ENCODE peak calls at places on chromosomes 2 and 18, in eight cellular contexts. One of them, this sample, is unnamed.

GRCh38 chr2:32937602-32938450 is 8.9 kb upstream of the LTBP1 start:
- DNase-seq in lower lobe of right lung: no peak
- DNase-seq in AG09309: no peak
- DNase-seq in AG04450: no peak
- DNase-seq in CD4-positive, alpha-beta T cell: no peak
- DNase-seq in bronchial epithelial cell: peak; percentile 65
- DNase-seq in tibial artery: no peak
- DNase-seq in natural killer cell: no peak
- DNase-seq in this sample: no peak

GRCh38 chr2:240568678-240569522 is 616 bp downstream of the RNPEPL1 start:
- DNase-seq in natural killer cell: peak; percentile 64
- DNase-seq in tibial artery: peak; percentile 74
- DNase-seq in bronchial epithelial cell: no peak
- DNase-seq in AG09309: no peak
- DNase-seq in lower lobe of right lung: peak; percentile 83
- DNase-seq in AG04450: no peak
- DNase-seq in CD4-positive, alpha-beta T cell: peak; percentile 47
- DNase-seq in this sample: peak; percentile 64

GRCh38 chr2:64143154-64144056 is 815 bp downstream of the PELI1 start:
- DNase-seq in tibial artery: no peak
- DNase-seq in CD4-positive, alpha-beta T cell: peak; percentile 13
- DNase-seq in AG04450: no peak
- DNase-seq in natural killer cell: no peak
- DNase-seq in lower lobe of right lung: peak; percentile 56
- DNase-seq in bronchial epithelial cell: no peak
- DNase-seq in AG09309: no peak
- DNase-seq in this sample: peak; percentile 65

GRCh38 chr2:72457801-72458516 is 310.3 kb upstream of the CYP26B1 start:
- DNase-seq in AG04450: no peak
- DNase-seq in bronchial epithelial cell: peak; percentile 35
- DNase-seq in natural killer cell: no peak
- DNase-seq in AG09309: peak; percentile 37
- DNase-seq in lower lobe of right lung: no peak
- DNase-seq in CD4-positive, alpha-beta T cell: no peak
- DNase-seq in tibial artery: no peak
- DNase-seq in this sample: no peak

GRCh38 chr18:3478262-3478978 is 28.4 kb downstream of the TGIF1 start:
- DNase-seq in lower lobe of right lung: no peak
- DNase-seq in tibial artery: no peak
- DNase-seq in AG09309: peak; percentile 39
- DNase-seq in CD4-positive, alpha-beta T cell: no peak
- DNase-seq in AG04450: no peak
- DNase-seq in bronchial epithelial cell: peak; percentile 49
- DNase-seq in natural killer cell: no peak
- DNase-seq in this sample: no peak

GRCh38 chr2:215870986-215871385 is 142.4 kb downstream of the MREG start:
- DNase-seq in tibial artery: no peak
- DNase-seq in AG09309: no peak
- DNase-seq in AG04450: no peak
- DNase-seq in bronchial epithelial cell: no peak
- DNase-seq in lower lobe of right lung: no peak
- DNase-seq in CD4-positive, alpha-beta T cell: no peak
- DNase-seq in natural killer cell: no peak
- DNase-seq in this sample: peak; percentile 12

GRCh38 chr2:70467831-70468810 is 85.5 kb downstream of the TGFA start:
- DNase-seq in lower lobe of right lung: no peak
- DNase-seq in tibial artery: no peak
- DNase-seq in natural killer cell: no peak
- DNase-seq in bronchial epithelial cell: no peak
- DNase-seq in CD4-positive, alpha-beta T cell: no peak
- DNase-seq in AG04450: no peak
- DNase-seq in AG09309: no peak
- DNase-seq in this sample: no peak

GRCh38 chr18:37261246-37261927 is 304.2 kb downstream of the CELF4 start:
- DNase-seq in bronchial epithelial cell: no peak
- DNase-seq in CD4-positive, alpha-beta T cell: no peak
- DNase-seq in AG09309: no peak
- DNase-seq in lower lobe of right lung: no peak
- DNase-seq in tibial artery: no peak
- DNase-seq in AG04450: no peak
- DNase-seq in natural killer cell: no peak
- DNase-seq in this sample: no peak

GRCh38 chr2:120222186-120223033 is 790 bp downstream of the TMEM185B start:
- DNase-seq in tibial artery: no peak
- DNase-seq in AG09309: no peak
- DNase-seq in lower lobe of right lung: no peak
- DNase-seq in CD4-positive, alpha-beta T cell: no peak
- DNase-seq in natural killer cell: no peak
- DNase-seq in AG04450: no peak
- DNase-seq in bronchial epithelial cell: no peak
- DNase-seq in this sample: no peak

GRCh38 chr2:178550352-178550751 is 70.1 kb downstream of the PLEKHA3 start:
- DNase-seq in CD4-positive, alpha-beta T cell: no peak
- DNase-seq in AG04450: no peak
- DNase-seq in lower lobe of right lung: no peak
- DNase-seq in tibial artery: no peak
- DNase-seq in bronchial epithelial cell: no peak
- DNase-seq in natural killer cell: no peak
- DNase-seq in AG09309: no peak
- DNase-seq in this sample: no peak

GRCh38 chr2:70124983-70125480 is 37.8 kb downstream of the PCBP1 start:
- DNase-seq in natural killer cell: peak; percentile 68
- DNase-seq in AG04450: no peak
- DNase-seq in tibial artery: peak; percentile 88
- DNase-seq in AG09309: no peak
- DNase-seq in lower lobe of right lung: peak; percentile 82
- DNase-seq in CD4-positive, alpha-beta T cell: peak; percentile 61
- DNase-seq in bronchial epithelial cell: no peak
- DNase-seq in this sample: peak; percentile 62

GRCh38 chr2:96906719-96907404 is 37.0 kb upstream of the SEMA4C start:
- DNase-seq in tibial artery: peak; percentile 83
- DNase-seq in AG09309: no peak
- DNase-seq in CD4-positive, alpha-beta T cell: no peak
- DNase-seq in bronchial epithelial cell: no peak
- DNase-seq in natural killer cell: no peak
- DNase-seq in lower lobe of right lung: no peak
- DNase-seq in AG04450: no peak
- DNase-seq in this sample: peak; percentile 57

GRCh38 chr18:51513525-51513924 is 316.0 kb upstream of the MEX3C start:
- DNase-seq in bronchial epithelial cell: peak; percentile 95
- DNase-seq in natural killer cell: no peak
- DNase-seq in AG09309: no peak
- DNase-seq in tibial artery: no peak
- DNase-seq in lower lobe of right lung: no peak
- DNase-seq in CD4-positive, alpha-beta T cell: no peak
- DNase-seq in AG04450: no peak
- DNase-seq in this sample: no peak

GRCh38 chr2:18585526-18585925 is 3.8 kb downstream of the NT5C1B start:
- DNase-seq in lower lobe of right lung: no peak
- DNase-seq in tibial artery: no peak
- DNase-seq in AG09309: no peak
- DNase-seq in CD4-positive, alpha-beta T cell: no peak
- DNase-seq in bronchial epithelial cell: peak; percentile 63
- DNase-seq in natural killer cell: no peak
- DNase-seq in AG04450: no peak
- DNase-seq in this sample: no peak

DNA sequence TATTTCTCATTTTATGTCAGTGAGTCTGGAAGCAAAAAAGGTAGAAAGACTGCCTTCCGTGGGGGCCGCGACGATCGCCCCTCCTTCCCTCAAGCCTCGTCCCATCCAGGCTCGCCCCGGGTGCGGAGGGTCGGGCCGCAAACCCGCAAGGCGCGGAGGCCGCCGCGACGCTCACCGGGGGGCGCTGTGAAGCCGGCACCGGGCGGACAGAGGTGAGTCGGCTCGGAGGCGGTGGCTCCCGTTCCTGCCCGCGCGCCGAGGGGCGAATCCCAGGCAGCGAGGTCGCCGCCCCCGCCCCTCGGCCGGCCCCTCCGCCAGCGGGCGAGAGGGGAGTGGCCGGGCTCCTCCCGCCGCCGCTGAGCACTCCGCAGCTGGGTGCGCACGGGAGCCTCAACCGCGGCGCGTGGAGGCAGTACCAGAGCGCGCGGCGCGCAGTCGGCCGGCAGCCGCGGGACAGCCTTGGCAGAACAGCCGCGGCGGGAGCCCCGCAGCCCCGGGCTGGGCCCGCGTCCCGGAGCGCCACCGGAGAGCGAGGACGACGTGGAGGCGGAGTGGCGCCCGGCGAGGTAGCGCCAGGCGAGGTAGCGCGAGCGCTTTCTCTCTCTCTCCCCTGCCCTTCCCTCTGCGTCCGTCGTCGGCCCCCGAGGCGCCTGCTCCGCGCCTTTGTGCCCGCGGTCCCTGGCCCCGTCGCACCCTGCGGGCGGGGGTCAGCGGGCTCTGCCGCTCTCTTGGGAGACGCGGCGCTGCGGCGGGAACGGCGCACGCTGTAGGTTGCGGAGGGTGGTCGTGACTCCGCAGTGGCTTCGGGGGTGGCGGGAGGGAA is at the start of gene MYO1B:
- DNase-seq in natural killer cell: peak; percentile 34
- DNase-seq in bronchial epithelial cell: peak; percentile 74
- DNase-seq in CD4-positive, alpha-beta T cell: no peak
- DNase-seq in AG09309: no peak
- DNase-seq in AG04450: peak; percentile 33
- DNase-seq in lower lobe of right lung: peak; percentile 86
- DNase-seq in tibial artery: peak; percentile 84
- DNase-seq in this sample: peak; percentile 89
- TF ChIP-seq CTCF in natural killer cell: no peak
- TF ChIP-seq CTCF in bronchial epithelial cell: peak; percentile 70
- TF ChIP-seq CTCF in CD4-positive, alpha-beta T cell: no peak
- TF ChIP-seq CTCF in AG09309: peak; percentile 43
- TF ChIP-seq CTCF in AG04450: peak; percentile 48
- TF ChIP-seq CTCF in lower lobe of right lung: peak; percentile 56
- TF ChIP-seq CTCF in tibial artery: peak; percentile 46
- TF ChIP-seq CTCF in this sample: peak; percentile 26

GRCh38 chr2:35163948-35164347 is 1191.6 kb upstream of the CRIM1 start:
- DNase-seq in tibial artery: no peak
- DNase-seq in CD4-positive, alpha-beta T cell: no peak
- DNase-seq in AG09309: no peak
- DNase-seq in lower lobe of right lung: no peak
- DNase-seq in natural killer cell: no peak
- DNase-seq in bronchial epithelial cell: no peak
- DNase-seq in AG04450: no peak
- DNase-seq in this sample: no peak

DNA sequence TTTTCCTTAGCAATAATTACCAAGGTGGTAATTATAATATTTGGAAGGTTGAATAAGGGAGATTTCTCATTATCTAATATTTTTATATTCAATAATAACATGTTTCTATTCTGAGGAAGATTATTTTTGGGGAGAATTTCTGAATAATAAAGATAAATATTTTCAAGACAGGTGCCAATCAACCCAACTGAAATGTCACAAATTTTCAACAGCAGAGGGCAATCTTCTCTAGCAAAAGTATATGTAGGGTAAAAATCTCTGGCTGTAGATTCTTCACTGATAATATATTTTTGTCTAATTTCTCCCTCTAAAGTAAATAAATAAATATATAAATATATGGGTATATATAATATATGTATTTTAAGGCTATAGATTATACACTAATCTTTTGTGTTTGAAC is 1187.2 kb upstream of the CRIM1 start:
- DNase-seq in AG04450: no peak
- DNase-seq in natural killer cell: no peak
- DNase-seq in bronchial epithelial cell: peak; percentile 9
- DNase-seq in lower lobe of right lung: no peak
- DNase-seq in AG09309: no peak
- DNase-seq in CD4-positive, alpha-beta T cell: no peak
- DNase-seq in tibial artery: no peak
- DNase-seq in this sample: no peak
- TF ChIP-seq CTCF in AG04450: no peak
- TF ChIP-seq CTCF in natural killer cell: no peak
- TF ChIP-seq CTCF in bronchial epithelial cell: no peak
- TF ChIP-seq CTCF in lower lobe of right lung: no peak
- TF ChIP-seq CTCF in AG09309: no peak
- TF ChIP-seq CTCF in CD4-positive, alpha-beta T cell: no peak
- TF ChIP-seq CTCF in tibial artery: no peak
- TF ChIP-seq CTCF in this sample: no peak

GRCh38 chr2:7633556-7634153 is 716.4 kb downstream of the RNF144A start:
- DNase-seq in bronchial epithelial cell: no peak
- DNase-seq in AG09309: no peak
- DNase-seq in tibial artery: no peak
- DNase-seq in CD4-positive, alpha-beta T cell: no peak
- DNase-seq in natural killer cell: no peak
- DNase-seq in AG04450: no peak
- DNase-seq in lower lobe of right lung: no peak
- DNase-seq in this sample: no peak

GRCh38 chr2:7639476-7639875 is 722.3 kb downstream of the RNF144A start:
- DNase-seq in AG09309: no peak
- DNase-seq in lower lobe of right lung: no peak
- DNase-seq in tibial artery: no peak
- DNase-seq in bronchial epithelial cell: no peak
- DNase-seq in natural killer cell: no peak
- DNase-seq in CD4-positive, alpha-beta T cell: no peak
- DNase-seq in AG04450: no peak
- DNase-seq in this sample: no peak

GRCh38 chr2:7632420-7632819 is 715.2 kb downstream of the RNF144A start:
- DNase-seq in tibial artery: no peak
- DNase-seq in natural killer cell: no peak
- DNase-seq in CD4-positive, alpha-beta T cell: no peak
- DNase-seq in lower lobe of right lung: no peak
- DNase-seq in AG09309: no peak
- DNase-seq in AG04450: no peak
- DNase-seq in bronchial epithelial cell: no peak
- DNase-seq in this sample: no peak

GRCh38 chr2:7634370-7634769 is 717.2 kb downstream of the RNF144A start:
- DNase-seq in AG04450: no peak
- DNase-seq in tibial artery: no peak
- DNase-seq in CD4-positive, alpha-beta T cell: no peak
- DNase-seq in bronchial epithelial cell: no peak
- DNase-seq in AG09309: no peak
- DNase-seq in lower lobe of right lung: no peak
- DNase-seq in natural killer cell: no peak
- DNase-seq in this sample: no peak
- TF ChIP-seq CTCF in AG04450: no peak
- TF ChIP-seq CTCF in tibial artery: no peak
- TF ChIP-seq CTCF in CD4-positive, alpha-beta T cell: no peak
- TF ChIP-seq CTCF in bronchial epithelial cell: no peak
- TF ChIP-seq CTCF in AG09309: no peak
- TF ChIP-seq CTCF in lower lobe of right lung: no peak
- TF ChIP-seq CTCF in natural killer cell: no peak
- TF ChIP-seq CTCF in this sample: no peak

DNA sequence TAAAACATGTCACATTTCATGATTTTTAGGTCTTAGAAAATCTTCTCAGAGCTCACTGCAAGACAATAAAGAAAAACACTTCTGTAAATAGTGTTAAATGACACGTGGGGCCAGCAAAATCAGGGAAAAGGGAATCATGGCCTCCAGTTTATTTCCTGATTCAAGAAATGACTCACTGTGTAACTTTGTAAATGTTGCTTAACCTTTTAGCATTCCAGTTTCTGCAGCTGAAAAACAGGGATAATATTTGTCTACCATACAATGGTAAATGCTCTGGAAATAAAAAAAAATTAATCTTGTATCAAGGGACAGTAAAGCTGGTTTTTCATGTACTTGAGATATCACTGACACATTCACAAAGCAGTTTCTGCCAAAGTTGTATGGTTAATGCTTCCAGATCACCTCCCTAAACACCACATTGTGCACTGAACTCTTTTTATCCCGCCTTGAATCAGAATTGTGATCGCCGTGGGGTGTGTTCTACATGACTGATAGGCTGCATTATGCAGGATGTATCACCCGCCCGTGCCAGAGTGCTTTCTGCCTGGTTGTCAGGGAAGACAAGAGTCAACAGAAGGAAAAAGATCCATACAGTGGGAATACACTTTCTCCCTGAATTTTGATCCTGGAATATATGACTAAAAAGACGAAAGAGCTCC is 238.8 kb downstream of the IKZF2 start:
- DNase-seq in CD4-positive, alpha-beta T cell: no peak
- DNase-seq in AG09309: no peak
- DNase-seq in AG04450: no peak
- DNase-seq in lower lobe of right lung: no peak
- DNase-seq in bronchial epithelial cell: peak; percentile 94
- DNase-seq in natural killer cell: no peak
- DNase-seq in tibial artery: no peak
- DNase-seq in this sample: no peak
- TF ChIP-seq CTCF in CD4-positive, alpha-beta T cell: no peak
- TF ChIP-seq CTCF in AG09309: no peak
- TF ChIP-seq CTCF in AG04450: no peak
- TF ChIP-seq CTCF in lower lobe of right lung: no peak
- TF ChIP-seq CTCF in bronchial epithelial cell: no peak
- TF ChIP-seq CTCF in natural killer cell: no peak
- TF ChIP-seq CTCF in tibial artery: no peak
- TF ChIP-seq CTCF in this sample: no peak

This sample was measured in nephron progenitor cell.